ENCODE peak calls at places on chromosomes 12 and 14, in eight cellular contexts. F is HepG2, D is WERI-Rb-1, J is omental fat pad, L is neural crest cell, V is GM13977, Z is kidney, W is colonic mucosa. B is an unnamed sample.

GRCh38 chr12:10708862-10709261 is 14.3 kb downstream of the YBX3 start:
- DNase-seq in F (no peak), V (no peak), J (no peak), L (no peak), D (no peak), Z (no peak), W (no peak), B (no peak)

GRCh38 chr12:109535231-109535862 is 38.0 kb downstream of the MMAB start:
- DNase-seq in F (no peak), D (no peak), V (no peak), Z (peak), L (no peak), W (no peak), J (no peak), B (no peak)

GRCh38 chr12:125330645-125331341 is 265.6 kb downstream of the AACS start:
- DNase-seq in F (peak), Z (peak), L (peak), V (peak), D (peak), J (no peak), W (peak), B (peak)

GRCh38 chr14:60102389-60102788 is 10.7 kb downstream of the PCNX4 start:
- DNase-seq in V (no peak), J (no peak), W (no peak), F (no peak), Z (no peak), D (no peak), L (no peak), B (no peak)

GRCh38 chr12:119179335-119180021 is 747 bp downstream of the HSPB8 start:
- DNase-seq in V (no peak), W (no peak), L (no peak), J (no peak), Z (no peak), D (no peak), F (peak), B (peak)

GRCh38 chr14:79708991-79709390 is 502.3 kb downstream of the DIO2 start:
- DNase-seq in J (no peak), Z (no peak), W (no peak), F (no peak), L (no peak), V (no peak), D (no peak), B (no peak)

GRCh38 chr14:32509632-32510187 is 180.6 kb downstream of the AKAP6 start:
- DNase-seq in D (no peak), Z (peak), J (no peak), L (no peak), W (no peak), F (peak), V (no peak), B (no peak)

GRCh38 chr12:106229036-106229591 is 18.7 kb downstream of the CKAP4 start:
- DNase-seq in J (no peak), L (no peak), F (no peak), V (no peak), Z (no peak), W (no peak), D (no peak), B (no peak)

GRCh38 chr12:32535260-32535999 is 136.1 kb downstream of the FGD4 start:
- DNase-seq in Z (peak), W (peak), V (no peak), D (no peak), F (peak), L (no peak), J (peak), B (peak)

GRCh38 chr12:54603173-54603814 is 14.8 kb upstream of the PPP1R1A start:
- DNase-seq in J (no peak), Z (no peak), D (peak), L (peak), V (peak), F (peak), W (peak), B (peak)

GRCh38 chr12:122503147-122503751 is 2.5 kb upstream of the ZCCHC8 start:
- DNase-seq in J (no peak), W (no peak), F (no peak), V (no peak), L (no peak), D (no peak), Z (no peak), B (no peak)

GRCh38 chr12:124191024-124191359 is 103.9 kb upstream of the RFLNA start:
- DNase-seq in V (no peak), J (no peak), L (no peak), D (peak), Z (no peak), W (no peak), F (no peak), B (no peak)

GRCh38 chr14:48792376-48793024 is 793.7 kb downstream of the RPS29 start:
- DNase-seq in Z (no peak), J (no peak), F (peak), V (no peak), L (no peak), D (no peak), W (no peak), B (no peak)

GRCh38 chr12:5085896-5086295 is 42.2 kb downstream of the KCNA5 start:
- DNase-seq in Z (no peak), L (no peak), V (no peak), J (no peak), W (no peak), F (no peak), D (no peak), B (no peak)

GRCh38 chr14:68816943-68817430 is 24.1 kb upstream of the ZFP36L1 start:
- DNase-seq in Z (no peak), L (no peak), D (no peak), J (no peak), V (no peak), F (no peak), W (no peak), B (no peak)

GRCh38 chr12:11782914-11783420 is 133.5 kb downstream of the ETV6 start:
- DNase-seq in D (no peak), F (no peak), J (no peak), Z (no peak), W (no peak), V (no peak), L (no peak), B (no peak)

GRCh38 chr14:51258788-51259187 is 18.7 kb downstream of the TMX1 start:
- DNase-seq in V (no peak), F (no peak), L (no peak), W (no peak), Z (no peak), J (no peak), D (no peak), B (no peak)

GRCh38 chr12:50589650-50590435 is 85.1 kb downstream of the DIP2B start:
- DNase-seq in D (no peak), V (no peak), W (no peak), F (no peak), Z (no peak), L (no peak), J (no peak), B (no peak)

GRCh38 chr14:68020999-68021663 is 201.6 kb downstream of the RAD51B start:
- DNase-seq in L (no peak), J (no peak), F (no peak), Z (no peak), W (no peak), D (no peak), V (peak), B (no peak)

GRCh38 chr14:72810201-72810600 is 83.7 kb downstream of the DPF3 start:
- DNase-seq in L (no peak), F (no peak), Z (no peak), D (no peak), W (no peak), J (no peak), V (no peak), B (no peak)

GRCh38 chr12:78421011-78421410 is 443.6 kb upstream of the SYT1 start:
- DNase-seq in L (no peak), V (no peak), F (no peak), J (no peak), D (no peak), W (no peak), Z (no peak), B (no peak)

GRCh38 chr14:21860172-21860571 is 186.6 kb upstream of the OR4E1 start:
- DNase-seq in Z (no peak), L (no peak), J (no peak), W (no peak), V (peak), F (peak), D (peak), B (peak)

GRCh38 chr14:103705524-103706284 is 9.5 kb downstream of the XRCC3 start:
- DNase-seq in L (no peak), J (no peak), V (no peak), D (no peak), F (no peak), Z (no peak), W (no peak), B (no peak)

GRCh38 chr14:93137864-93138263 is 22.1 kb upstream of the ITPK1 start:
- DNase-seq in W (peak), D (peak), F (peak), J (no peak), Z (peak), V (no peak), L (no peak), B (no peak)

GRCh38 chr12:42325776-42326465 is at the start of the genes PPHLN1 and ZCRB1:
- DNase-seq in W (peak), V (peak), D (peak), L (peak), J (peak), Z (peak), F (peak), B (peak)

GRCh38 chr14:19729763-19730162 is 13.6 kb upstream of the OR4Q3 start:
- DNase-seq in W (no peak), D (no peak), L (no peak), V (no peak), J (no peak), Z (no peak), F (no peak), B (no peak)

GRCh38 chr12:4817813-4818212 is 91.9 kb upstream of the KCNA1 start:
- DNase-seq in F (no peak), D (no peak), V (no peak), Z (no peak), L (no peak), W (no peak), J (no peak), B (no peak)

GRCh38 chr12:70648831-70649230 is 11.6 kb upstream of the PTPRB start:
- DNase-seq in L (no peak), V (no peak), Z (no peak), F (no peak), D (no peak), J (no peak), W (no peak), B (no peak)

GRCh38 chr12:84508943-84509342 is 403.7 kb downstream of the SLC6A15 start:
- DNase-seq in L (no peak), V (no peak), F (no peak), Z (no peak), W (no peak), D (no peak), J (no peak), B (no peak)

GRCh38 chr12:75705749-75706719 is 194.6 kb upstream of the KRR1 start:
- DNase-seq in D (no peak), W (peak), F (no peak), V (no peak), J (no peak), Z (peak), L (no peak), B (peak)

GRCh38 chr14:71103662-71104484 is 196.6 kb downstream of the PCNX1 start:
- DNase-seq in V (peak), F (peak), J (no peak), L (no peak), D (peak), W (no peak), Z (no peak), B (peak)

GRCh38 chr14:96275182-96276112 is 19.4 kb downstream of the BDKRB1 start:
- DNase-seq in J (peak), L (peak), Z (peak), F (peak), V (peak), W (peak), D (peak), B (peak)

GRCh38 chr14:90498198-90498597 is 101.4 kb downstream of the CALM1 start:
- DNase-seq in W (no peak), L (no peak), D (no peak), Z (no peak), F (no peak), V (no peak), J (no peak), B (no peak)

GRCh38 chr12:67807808-67808207 is 159.3 kb downstream of the DYRK2 start:
- DNase-seq in Z (no peak), F (no peak), W (no peak), L (no peak), D (no peak), V (no peak), J (no peak), B (no peak)

GRCh38 chr14:76473381-76474263 is 97.7 kb downstream of the ESRRB start:
- DNase-seq in J (no peak), V (no peak), L (no peak), D (peak), W (no peak), Z (no peak), F (no peak), B (no peak)

DNA sequence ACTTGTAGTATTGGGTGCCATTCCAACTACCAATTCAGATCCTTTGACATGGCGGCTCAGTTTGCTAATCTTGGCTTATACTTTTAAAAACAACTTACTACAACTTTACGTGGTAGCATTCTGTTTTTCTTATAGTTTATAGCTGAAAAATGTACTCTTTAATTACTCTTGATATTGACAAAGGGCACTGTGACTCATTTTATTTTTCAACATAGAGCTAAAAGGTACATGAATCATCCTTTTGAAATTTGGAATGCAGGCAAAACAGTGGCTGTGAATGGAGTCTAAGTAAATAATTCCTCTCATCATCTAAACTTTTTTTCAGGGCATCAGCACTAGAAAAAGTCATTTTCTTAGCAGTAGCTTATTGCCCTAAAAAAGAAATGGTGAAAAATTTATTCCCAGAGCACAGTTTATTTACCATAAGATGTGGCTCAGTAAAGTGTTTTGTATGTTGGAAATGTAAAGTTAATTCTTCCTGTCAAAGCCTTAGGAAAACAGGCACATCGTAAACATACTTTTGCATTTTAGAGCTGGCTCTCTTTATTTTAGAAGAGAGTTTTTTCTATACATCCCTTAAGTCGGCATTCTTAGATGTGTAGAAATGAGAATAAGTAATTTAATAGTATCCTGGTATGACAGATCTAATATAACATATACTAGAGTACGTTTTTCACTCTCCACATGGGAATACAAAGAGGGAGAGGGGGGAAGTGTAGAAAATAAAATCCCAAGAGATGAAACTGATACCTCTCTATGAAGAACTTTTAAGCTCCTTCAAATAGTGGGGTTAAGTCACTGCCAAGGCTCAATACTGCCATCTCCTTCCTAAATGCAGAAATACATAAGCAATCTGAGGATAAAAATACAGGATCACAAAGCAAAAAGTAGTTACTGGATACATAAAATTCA is 55.2 kb downstream of the SLC25A21 start:
- DNase-seq in Z (no peak), V (no peak), D (no peak), L (no peak), J (no peak), F (peak), W (no peak), B (no peak)
- TF ChIP-seq CTCF in Z (no peak), V (no peak), D (no peak), L (no peak), J (no peak), F (peak), W (no peak), B (no peak)

DNA sequence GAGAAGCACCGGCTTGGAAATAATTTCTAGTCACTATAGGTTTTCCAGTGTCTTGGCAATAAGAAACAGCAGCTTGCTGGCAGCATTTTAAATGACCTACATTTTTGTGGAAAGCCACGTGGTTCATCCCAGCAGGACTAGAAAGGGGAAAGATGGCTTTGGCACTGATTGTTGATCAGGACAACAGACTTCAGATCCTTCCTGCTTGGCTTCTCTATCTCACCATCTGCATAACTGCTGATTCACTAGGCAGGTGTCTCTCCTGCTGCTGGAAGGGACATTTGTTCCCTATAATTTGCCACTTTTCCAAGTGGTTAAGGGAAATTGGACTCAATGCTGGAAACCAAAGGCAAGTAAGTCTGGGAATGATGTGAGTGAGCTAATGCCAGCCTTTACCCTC is 131.0 kb downstream of the TTC8 start:
- DNase-seq in Z (no peak), F (no peak), J (no peak), L (no peak), W (no peak), D (no peak), V (no peak), B (no peak)
- TF ChIP-seq CTCF in Z (no peak), F (no peak), J (no peak), L (no peak), W (no peak), D (no peak), V (no peak), B (no peak)

GRCh38 chr14:59022144-59022543 is 166.3 kb upstream of the DAAM1 start:
- DNase-seq in F (no peak), Z (no peak), J (no peak), L (no peak), D (no peak), W (no peak), V (no peak), B (peak)
- TF ChIP-seq CTCF in F (no peak), Z (no peak), J (no peak), L (no peak), D (peak), W (no peak), V (peak), B (peak)

GRCh38 chr14:89368490-89369477 is 48.2 kb downstream of the FOXN3 start:
- DNase-seq in F (peak), V (no peak), J (no peak), Z (no peak), L (no peak), W (no peak), D (no peak), B (no peak)
- TF ChIP-seq CTCF in F (no peak), V (no peak), J (no peak), Z (no peak), L (no peak), W (no peak), D (no peak), B (no peak)

GRCh38 chr12:129067482-129067881 is 214.2 kb downstream of the GLT1D1 start:
- DNase-seq in D (peak), Z (peak), F (no peak), L (no peak), V (no peak), J (no peak), W (no peak), B (no peak)
- TF ChIP-seq CTCF in D (peak), Z (peak), F (peak), L (peak), V (no peak), J (no peak), W (no peak), B (no peak)

DNA sequence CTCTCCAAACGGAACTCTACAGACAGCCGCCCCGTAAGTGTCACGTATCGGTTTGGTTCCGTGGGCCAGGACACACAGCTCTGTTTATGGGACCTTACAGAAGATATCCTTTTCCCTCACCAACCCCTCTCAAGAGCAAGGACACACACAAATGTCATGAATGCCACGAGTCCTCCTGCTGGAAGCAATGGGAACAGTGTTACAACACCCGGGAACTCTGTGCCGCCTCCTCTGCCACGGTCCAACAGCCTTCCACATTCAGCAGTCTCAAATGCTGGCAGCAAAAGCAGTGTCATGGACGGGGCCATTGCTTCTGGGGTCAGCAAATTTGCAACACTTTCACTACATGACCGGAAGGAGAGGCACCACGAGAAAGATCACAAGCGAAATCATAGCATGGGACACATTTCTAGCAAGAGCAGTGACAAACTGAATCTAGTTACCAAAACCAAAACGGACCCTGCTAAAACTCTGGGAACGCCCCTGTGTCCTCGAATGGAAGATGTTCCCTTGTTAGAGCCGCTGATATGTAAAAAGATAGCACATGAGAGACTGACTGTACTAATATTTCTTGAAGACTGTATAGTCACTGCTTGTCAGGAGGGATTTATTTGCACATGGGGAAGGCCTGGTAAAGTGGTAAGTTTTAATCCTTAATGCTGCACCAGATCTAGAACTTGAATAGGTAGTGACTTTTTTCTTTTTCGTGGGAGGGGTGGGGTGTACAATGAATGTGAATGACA is 69.7 kb downstream of the WDR20 start:
- DNase-seq in Z (peak), D (no peak), V (no peak), F (peak), W (no peak), L (no peak), J (no peak), B (no peak)
- TF ChIP-seq CTCF in Z (peak), D (peak), V (no peak), F (peak), W (no peak), L (peak), J (no peak), B (no peak)

DNA sequence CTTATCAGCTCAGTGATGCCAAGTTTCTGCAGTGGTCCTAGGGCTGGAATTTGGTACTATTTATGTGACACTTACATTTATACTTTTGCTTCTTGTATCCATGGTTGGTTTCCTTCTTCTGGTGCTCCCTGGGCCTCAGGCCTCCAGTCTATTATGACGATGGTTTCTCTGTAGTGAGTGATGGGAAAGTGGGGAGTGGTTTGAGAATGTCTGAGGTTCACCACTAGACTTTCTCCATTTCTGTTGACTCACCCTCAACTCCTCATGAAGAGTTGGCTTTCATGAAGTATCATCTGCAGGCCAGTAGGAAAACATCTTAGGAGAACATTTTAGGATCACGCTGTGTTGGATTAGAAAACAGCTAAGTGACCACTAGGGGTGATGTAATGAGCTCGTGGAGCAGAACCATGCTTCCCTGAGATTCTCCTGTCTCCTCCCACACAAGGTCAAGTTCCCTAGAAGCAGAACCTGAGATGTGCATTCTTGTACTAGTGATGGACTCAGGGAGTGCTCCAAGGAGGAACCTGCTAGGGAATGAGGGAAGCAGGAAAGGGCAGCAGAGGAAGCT is 32.1 kb downstream of the RPH3A start:
- DNase-seq in F (no peak), L (no peak), V (no peak), Z (no peak), D (no peak), W (no peak), J (no peak), B (no peak)
- TF ChIP-seq CTCF in F (no peak), L (peak), V (no peak), Z (no peak), D (no peak), W (no peak), J (no peak), B (no peak)

B was measured in endothelial cell.